ENCODE peak calls at places on chromosomes 4 and X, in seven cellular contexts. One of them, this sample, is unnamed.

GRCh38 chr4:39166670-39167069 is 15.7 kb upstream of the WDR19 start:
- DNase-seq in fibroblast of lung: no peak
- DNase-seq in WTC11: no peak
- DNase-seq in lower leg skin: no peak
- DNase-seq in progenitor cell of endocrine pancreas: no peak
- DNase-seq in body of pancreas: no peak
- DNase-seq in nephron progenitor cell: no peak
- DNase-seq in this sample: no peak

GRCh38 chrX:153645921-153646481 is 1.0 kb upstream of the DUSP9 start:
- DNase-seq in fibroblast of lung: no peak
- DNase-seq in WTC11: no peak
- DNase-seq in lower leg skin: peak; percentile 59
- DNase-seq in progenitor cell of endocrine pancreas: no peak
- DNase-seq in body of pancreas: peak; percentile 2
- DNase-seq in nephron progenitor cell: no peak
- DNase-seq in this sample: no peak

GRCh38 chr4:74370912-74371311 is 6.0 kb downstream of the EREG start:
- DNase-seq in fibroblast of lung: peak; percentile 39
- DNase-seq in WTC11: peak; percentile 38
- DNase-seq in lower leg skin: no peak
- DNase-seq in progenitor cell of endocrine pancreas: peak; percentile 11
- DNase-seq in body of pancreas: peak; percentile 15
- DNase-seq in nephron progenitor cell: peak; percentile 29
- DNase-seq in this sample: peak; percentile 18

GRCh38 chrX:132094169-132094568 is 33.7 kb downstream of the FRMD7 start:
- DNase-seq in fibroblast of lung: peak; percentile 61
- DNase-seq in WTC11: no peak
- DNase-seq in lower leg skin: no peak
- DNase-seq in progenitor cell of endocrine pancreas: no peak
- DNase-seq in body of pancreas: no peak
- DNase-seq in nephron progenitor cell: no peak
- DNase-seq in this sample: no peak

GRCh38 chr4:17324431-17324830 is 187.5 kb downstream of the QDPR start:
- DNase-seq in fibroblast of lung: peak; percentile 59
- DNase-seq in WTC11: peak; percentile 53
- DNase-seq in lower leg skin: no peak
- DNase-seq in progenitor cell of endocrine pancreas: no peak
- DNase-seq in body of pancreas: peak; percentile 22
- DNase-seq in nephron progenitor cell: peak; percentile 57
- DNase-seq in this sample: peak; percentile 44

GRCh38 chrX:32155044-32155638 is 1056.2 kb downstream of the DMD start:
- DNase-seq in fibroblast of lung: no peak
- DNase-seq in WTC11: no peak
- DNase-seq in lower leg skin: no peak
- DNase-seq in progenitor cell of endocrine pancreas: no peak
- DNase-seq in body of pancreas: no peak
- DNase-seq in nephron progenitor cell: no peak
- DNase-seq in this sample: no peak

GRCh38 chrX:45806410-45807121 is 605.9 kb upstream of the DIPK2B start:
- DNase-seq in fibroblast of lung: peak; percentile 98
- DNase-seq in WTC11: no peak
- DNase-seq in lower leg skin: no peak
- DNase-seq in progenitor cell of endocrine pancreas: no peak
- DNase-seq in body of pancreas: no peak
- DNase-seq in nephron progenitor cell: no peak
- DNase-seq in this sample: no peak

GRCh38 chr4:83083925-83084475 is 30.5 kb downstream of the PLAC8 start:
- DNase-seq in fibroblast of lung: no peak
- DNase-seq in WTC11: no peak
- DNase-seq in lower leg skin: no peak
- DNase-seq in progenitor cell of endocrine pancreas: no peak
- DNase-seq in body of pancreas: no peak
- DNase-seq in nephron progenitor cell: no peak
- DNase-seq in this sample: no peak

GRCh38 chr4:3250956-3251690 is 2.2 kb downstream of the MSANTD1 start:
- DNase-seq in fibroblast of lung: peak; percentile 38
- DNase-seq in WTC11: no peak
- DNase-seq in lower leg skin: peak; percentile 52
- DNase-seq in progenitor cell of endocrine pancreas: no peak
- DNase-seq in body of pancreas: peak; percentile 16
- DNase-seq in nephron progenitor cell: no peak
- DNase-seq in this sample: no peak

GRCh38 chr4:22500831-22501714 is 14.8 kb downstream of the ADGRA3 start:
- DNase-seq in fibroblast of lung: peak; percentile 88
- DNase-seq in WTC11: no peak
- DNase-seq in lower leg skin: no peak
- DNase-seq in progenitor cell of endocrine pancreas: no peak
- DNase-seq in body of pancreas: peak; percentile 57
- DNase-seq in nephron progenitor cell: no peak
- DNase-seq in this sample: no peak

GRCh38 chrX:72735561-72735960 is 21.5 kb upstream of the PHKA1 start:
- DNase-seq in fibroblast of lung: peak; percentile 57
- DNase-seq in WTC11: no peak
- DNase-seq in lower leg skin: no peak
- DNase-seq in progenitor cell of endocrine pancreas: no peak
- DNase-seq in body of pancreas: no peak
- DNase-seq in nephron progenitor cell: no peak
- DNase-seq in this sample: no peak

GRCh38 chrX:10507181-10507580 is 113.2 kb downstream of the MID1 start:
- DNase-seq in fibroblast of lung: peak; percentile 80
- DNase-seq in WTC11: no peak
- DNase-seq in lower leg skin: no peak
- DNase-seq in progenitor cell of endocrine pancreas: no peak
- DNase-seq in body of pancreas: no peak
- DNase-seq in nephron progenitor cell: no peak
- DNase-seq in this sample: no peak

GRCh38 chr4:156475322-156475721 is 496.3 kb downstream of the PDGFC start:
- DNase-seq in fibroblast of lung: peak; percentile 70
- DNase-seq in WTC11: no peak
- DNase-seq in lower leg skin: no peak
- DNase-seq in progenitor cell of endocrine pancreas: no peak
- DNase-seq in body of pancreas: no peak
- DNase-seq in nephron progenitor cell: no peak
- DNase-seq in this sample: no peak

GRCh38 chr4:104491396-104491821 is 3.3 kb downstream of the CXXC4 start:
- DNase-seq in fibroblast of lung: peak; percentile 50
- DNase-seq in WTC11: peak; percentile 56
- DNase-seq in lower leg skin: peak; percentile 86
- DNase-seq in progenitor cell of endocrine pancreas: peak; percentile 51
- DNase-seq in body of pancreas: peak; percentile 63
- DNase-seq in nephron progenitor cell: peak; percentile 81
- DNase-seq in this sample: peak; percentile 54

GRCh38 chrX:39497717-39498265 is 600.0 kb downstream of the BCOR start:
- DNase-seq in fibroblast of lung: no peak
- DNase-seq in WTC11: no peak
- DNase-seq in lower leg skin: no peak
- DNase-seq in progenitor cell of endocrine pancreas: no peak
- DNase-seq in body of pancreas: no peak
- DNase-seq in nephron progenitor cell: no peak
- DNase-seq in this sample: no peak

GRCh38 chr4:23878912-23879732 is 10.7 kb downstream of the PPARGC1A start:
- DNase-seq in fibroblast of lung: peak; percentile 87
- DNase-seq in WTC11: no peak
- DNase-seq in lower leg skin: no peak
- DNase-seq in progenitor cell of endocrine pancreas: no peak
- DNase-seq in body of pancreas: no peak
- DNase-seq in nephron progenitor cell: no peak
- DNase-seq in this sample: no peak

GRCh38 chr4:141501931-141502330 is 134.5 kb upstream of the IL15 start:
- DNase-seq in fibroblast of lung: peak; percentile 35
- DNase-seq in WTC11: no peak
- DNase-seq in lower leg skin: no peak
- DNase-seq in progenitor cell of endocrine pancreas: no peak
- DNase-seq in body of pancreas: no peak
- DNase-seq in nephron progenitor cell: no peak
- DNase-seq in this sample: no peak

GRCh38 chrX:104482757-104483156 is 83.2 kb upstream of the IL1RAPL2 start:
- DNase-seq in fibroblast of lung: no peak
- DNase-seq in WTC11: no peak
- DNase-seq in lower leg skin: no peak
- DNase-seq in progenitor cell of endocrine pancreas: no peak
- DNase-seq in body of pancreas: no peak
- DNase-seq in nephron progenitor cell: no peak
- DNase-seq in this sample: no peak

GRCh38 chr4:134388351-134388750 is 186.8 kb upstream of the PABPC4L start:
- DNase-seq in fibroblast of lung: no peak
- DNase-seq in WTC11: peak; percentile 24
- DNase-seq in lower leg skin: no peak
- DNase-seq in progenitor cell of endocrine pancreas: no peak
- DNase-seq in body of pancreas: no peak
- DNase-seq in nephron progenitor cell: no peak
- DNase-seq in this sample: no peak

GRCh38 chr4:7868430-7868775 is 71.3 kb downstream of the AFAP1 start:
- DNase-seq in fibroblast of lung: no peak
- DNase-seq in WTC11: no peak
- DNase-seq in lower leg skin: no peak
- DNase-seq in progenitor cell of endocrine pancreas: no peak
- DNase-seq in body of pancreas: no peak
- DNase-seq in nephron progenitor cell: no peak
- DNase-seq in this sample: no peak

GRCh38 chr4:67220848-67221247 is 324.5 kb downstream of the CENPC start:
- DNase-seq in fibroblast of lung: no peak
- DNase-seq in WTC11: no peak
- DNase-seq in lower leg skin: no peak
- DNase-seq in progenitor cell of endocrine pancreas: no peak
- DNase-seq in body of pancreas: no peak
- DNase-seq in nephron progenitor cell: no peak
- DNase-seq in this sample: no peak

GRCh38 chr4:144787365-144788263 is 141.7 kb downstream of the HHIP start:
- DNase-seq in fibroblast of lung: peak; percentile 47
- DNase-seq in WTC11: no peak
- DNase-seq in lower leg skin: no peak
- DNase-seq in progenitor cell of endocrine pancreas: no peak
- DNase-seq in body of pancreas: no peak
- DNase-seq in nephron progenitor cell: no peak
- DNase-seq in this sample: no peak

GRCh38 chr4:16250665-16251365 is 24.5 kb upstream of the TAPT1 start:
- DNase-seq in fibroblast of lung: peak; percentile 83
- DNase-seq in WTC11: no peak
- DNase-seq in lower leg skin: no peak
- DNase-seq in progenitor cell of endocrine pancreas: no peak
- DNase-seq in body of pancreas: no peak
- DNase-seq in nephron progenitor cell: no peak
- DNase-seq in this sample: no peak

GRCh38 chrX:5916945-5917344 is 311.7 kb downstream of the NLGN4X start:
- DNase-seq in fibroblast of lung: no peak
- DNase-seq in WTC11: peak; percentile 14
- DNase-seq in lower leg skin: no peak
- DNase-seq in progenitor cell of endocrine pancreas: no peak
- DNase-seq in body of pancreas: no peak
- DNase-seq in nephron progenitor cell: no peak
- DNase-seq in this sample: no peak
- TF ChIP-seq CTCF in fibroblast of lung: no peak
- TF ChIP-seq CTCF in WTC11: no peak
- TF ChIP-seq CTCF in lower leg skin: no peak
- TF ChIP-seq CTCF in progenitor cell of endocrine pancreas: no peak
- TF ChIP-seq CTCF in body of pancreas: no peak
- TF ChIP-seq CTCF in nephron progenitor cell: no peak
- TF ChIP-seq CTCF in this sample: peak; percentile 24

GRCh38 chr4:78200004-78200403 is 142.9 kb downstream of the FRAS1 start:
- DNase-seq in fibroblast of lung: no peak
- DNase-seq in WTC11: no peak
- DNase-seq in lower leg skin: no peak
- DNase-seq in progenitor cell of endocrine pancreas: no peak
- DNase-seq in body of pancreas: no peak
- DNase-seq in nephron progenitor cell: no peak
- DNase-seq in this sample: no peak
- TF ChIP-seq CTCF in fibroblast of lung: no peak
- TF ChIP-seq CTCF in WTC11: no peak
- TF ChIP-seq CTCF in lower leg skin: no peak
- TF ChIP-seq CTCF in progenitor cell of endocrine pancreas: no peak
- TF ChIP-seq CTCF in body of pancreas: no peak
- TF ChIP-seq CTCF in nephron progenitor cell: no peak
- TF ChIP-seq CTCF in this sample: no peak

DNA sequence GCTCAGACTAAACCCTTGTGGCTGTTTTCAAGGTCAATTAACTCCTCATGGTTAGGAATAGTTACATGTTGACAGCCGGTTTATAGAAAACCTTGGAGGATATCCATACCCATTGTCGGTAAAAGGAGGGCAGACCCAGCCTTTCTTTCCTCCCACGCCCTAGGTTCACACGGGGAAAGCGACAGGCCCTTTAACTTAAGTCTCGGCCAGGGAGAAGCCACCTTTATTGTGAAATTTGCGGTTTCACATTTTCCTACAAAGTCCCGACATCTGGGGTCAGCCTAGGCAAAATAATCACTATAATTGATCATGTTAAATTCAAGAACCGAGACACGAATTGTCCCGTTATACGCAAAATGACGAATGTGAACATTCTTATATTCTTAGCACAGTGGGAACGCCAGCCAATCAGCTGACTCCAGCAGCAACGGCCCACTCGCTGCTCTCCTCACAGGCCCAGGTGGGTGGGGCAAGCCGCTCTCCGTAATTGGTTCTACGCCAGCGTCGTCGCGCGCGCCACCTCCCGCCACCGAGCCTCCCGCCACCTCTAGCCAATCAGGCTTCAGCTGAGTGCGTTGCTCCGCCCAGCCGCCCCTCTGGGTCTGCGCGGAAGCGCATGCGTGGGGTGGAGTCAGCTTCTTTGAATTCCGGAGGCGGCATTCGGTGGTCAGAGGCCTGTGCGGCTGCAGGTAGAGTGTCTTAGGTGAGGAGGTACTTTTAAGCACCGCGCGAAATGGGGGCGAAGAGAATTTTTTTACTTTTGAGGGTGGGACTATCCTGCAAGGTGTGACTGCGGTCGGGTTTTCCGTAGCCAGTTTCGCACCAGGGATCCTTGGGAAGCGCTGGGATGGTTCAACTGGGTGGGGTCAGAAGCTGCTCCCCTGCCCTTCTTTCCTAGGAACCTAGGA is at the start of gene CENPI:
- DNase-seq in fibroblast of lung: peak; percentile 91
- DNase-seq in WTC11: peak; percentile 93
- DNase-seq in lower leg skin: peak; percentile 98
- DNase-seq in progenitor cell of endocrine pancreas: peak; percentile 80
- DNase-seq in body of pancreas: peak; percentile 94
- DNase-seq in nephron progenitor cell: peak; percentile 89
- DNase-seq in this sample: peak; percentile 75
- TF ChIP-seq CTCF in fibroblast of lung: no peak
- TF ChIP-seq CTCF in WTC11: no peak
- TF ChIP-seq CTCF in lower leg skin: no peak
- TF ChIP-seq CTCF in progenitor cell of endocrine pancreas: no peak
- TF ChIP-seq CTCF in body of pancreas: no peak
- TF ChIP-seq CTCF in nephron progenitor cell: no peak
- TF ChIP-seq CTCF in this sample: no peak

DNA sequence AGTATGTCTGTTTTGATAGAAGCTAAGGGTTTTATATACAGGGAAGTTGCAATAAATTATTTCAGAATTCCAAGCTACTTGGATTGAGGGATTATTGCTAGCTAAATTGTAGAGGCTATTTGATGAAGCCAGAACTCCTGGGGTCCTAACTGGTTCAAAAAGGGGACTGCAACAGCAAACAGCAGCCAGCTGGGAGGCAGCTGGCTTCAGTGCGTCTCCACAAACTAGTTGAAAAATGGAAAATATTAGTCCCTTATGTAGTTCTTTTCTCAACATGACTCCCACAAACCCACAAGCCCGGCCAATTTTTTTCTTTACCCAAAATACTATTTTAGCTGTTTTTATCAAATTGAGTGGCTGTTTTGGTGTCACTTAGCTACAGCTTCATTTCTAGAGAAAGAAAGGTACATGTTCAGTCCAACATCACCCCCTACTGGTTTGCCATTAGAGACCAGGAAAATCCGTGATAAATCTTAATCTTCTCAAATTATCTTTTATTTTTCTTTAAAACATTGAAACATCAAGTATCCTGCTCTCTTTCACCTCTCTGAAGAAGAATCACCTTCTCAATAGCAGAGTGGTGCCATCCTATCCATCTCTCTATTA is 97.2 kb downstream of the GUCY2F start:
- DNase-seq in fibroblast of lung: peak; percentile 5
- DNase-seq in WTC11: no peak
- DNase-seq in lower leg skin: no peak
- DNase-seq in progenitor cell of endocrine pancreas: no peak
- DNase-seq in body of pancreas: no peak
- DNase-seq in nephron progenitor cell: peak; percentile 8
- DNase-seq in this sample: peak; percentile 32
- TF ChIP-seq CTCF in fibroblast of lung: peak; percentile 39
- TF ChIP-seq CTCF in WTC11: no peak
- TF ChIP-seq CTCF in lower leg skin: no peak
- TF ChIP-seq CTCF in progenitor cell of endocrine pancreas: peak; percentile 87
- TF ChIP-seq CTCF in body of pancreas: no peak
- TF ChIP-seq CTCF in nephron progenitor cell: peak; percentile 78
- TF ChIP-seq CTCF in this sample: peak; percentile 87